ENCODE peak calls at places on chromosome 11, in six cellular contexts. One of them, this sample, is unnamed. For H3K4me1, the result is how much of the 10 kb centered on the place peaks cover.

GRCh38 chr11:113675565-113675964 is 30.5 kb downstream of the TMPRSS5 start:
- DNase-seq in ovary: no peak
- DNase-seq in effector memory CD4-positive, alpha-beta T cell: no peak
- DNase-seq in IMR-90: no peak
- DNase-seq in CD8-positive, alpha-beta T cell: no peak
- DNase-seq in BE2C: no peak
- DNase-seq in this sample: no peak

GRCh38 chr11:92739020-92739419 is 230.4 kb upstream of the MTNR1B start:
- DNase-seq in ovary: no peak
- DNase-seq in effector memory CD4-positive, alpha-beta T cell: no peak
- DNase-seq in IMR-90: peak
- DNase-seq in CD8-positive, alpha-beta T cell: no peak
- DNase-seq in BE2C: no peak
- DNase-seq in this sample: no peak

GRCh38 chr11:126484266-126484665 is 128.8 kb downstream of the ST3GAL4 start:
- DNase-seq in ovary: no peak
- DNase-seq in effector memory CD4-positive, alpha-beta T cell: no peak
- DNase-seq in IMR-90: peak
- DNase-seq in CD8-positive, alpha-beta T cell: no peak
- DNase-seq in BE2C: no peak
- DNase-seq in this sample: no peak

GRCh38 chr11:64092119-64092760 is 56.5 kb downstream of the FLRT1 start:
- DNase-seq in ovary: no peak
- DNase-seq in effector memory CD4-positive, alpha-beta T cell: no peak
- DNase-seq in IMR-90: no peak
- DNase-seq in CD8-positive, alpha-beta T cell: no peak
- DNase-seq in BE2C: no peak
- DNase-seq in this sample: no peak

GRCh38 chr11:86230196-86230813 is 14.2 kb upstream of the EED start:
- DNase-seq in ovary: no peak
- DNase-seq in effector memory CD4-positive, alpha-beta T cell: no peak
- DNase-seq in IMR-90: no peak
- DNase-seq in CD8-positive, alpha-beta T cell: no peak
- DNase-seq in BE2C: no peak
- DNase-seq in this sample: no peak

GRCh38 chr11:61331636-61332035 is 1.3 kb downstream of the DDB1 start:
- DNase-seq in ovary: no peak
- DNase-seq in effector memory CD4-positive, alpha-beta T cell: no peak
- DNase-seq in IMR-90: no peak
- DNase-seq in CD8-positive, alpha-beta T cell: no peak
- DNase-seq in BE2C: no peak
- DNase-seq in this sample: no peak

GRCh38 chr11:34148504-34149165 is 43.2 kb downstream of the NAT10 start:
- DNase-seq in ovary: no peak
- DNase-seq in effector memory CD4-positive, alpha-beta T cell: no peak
- DNase-seq in IMR-90: no peak
- DNase-seq in CD8-positive, alpha-beta T cell: no peak
- DNase-seq in BE2C: no peak
- DNase-seq in this sample: no peak

GRCh38 chr11:75225794-75226193 is 14.8 kb upstream of the TPBGL start:
- DNase-seq in ovary: no peak
- DNase-seq in effector memory CD4-positive, alpha-beta T cell: no peak
- DNase-seq in IMR-90: no peak
- DNase-seq in CD8-positive, alpha-beta T cell: no peak
- DNase-seq in BE2C: no peak
- DNase-seq in this sample: no peak

GRCh38 chr11:5245155-5245554 is 4.5 kb downstream of the HBG1 start:
- DNase-seq in ovary: no peak
- DNase-seq in effector memory CD4-positive, alpha-beta T cell: no peak
- DNase-seq in IMR-90: no peak
- DNase-seq in CD8-positive, alpha-beta T cell: no peak
- DNase-seq in BE2C: no peak
- DNase-seq in this sample: no peak

GRCh38 chr11:129184581-129184980 is 7.5 kb downstream of the ARHGAP32 start:
- DNase-seq in ovary: no peak
- DNase-seq in effector memory CD4-positive, alpha-beta T cell: no peak
- DNase-seq in IMR-90: no peak
- DNase-seq in CD8-positive, alpha-beta T cell: no peak
- DNase-seq in BE2C: no peak
- DNase-seq in this sample: no peak

GRCh38 chr11:79536155-79536917 is 95.5 kb upstream of the TENM4 start:
- DNase-seq in ovary: no peak
- DNase-seq in effector memory CD4-positive, alpha-beta T cell: no peak
- DNase-seq in IMR-90: no peak
- DNase-seq in CD8-positive, alpha-beta T cell: no peak
- DNase-seq in BE2C: no peak
- DNase-seq in this sample: no peak

GRCh38 chr11:76599041-76600013 is 71.2 kb downstream of the LRRC32 start:
- DNase-seq in ovary: no peak
- DNase-seq in effector memory CD4-positive, alpha-beta T cell: no peak
- DNase-seq in IMR-90: peak
- DNase-seq in CD8-positive, alpha-beta T cell: no peak
- DNase-seq in BE2C: no peak
- DNase-seq in this sample: peak

GRCh38 chr11:70735976-70736375 is 337.6 kb downstream of the CTTN start:
- DNase-seq in ovary: no peak
- DNase-seq in effector memory CD4-positive, alpha-beta T cell: no peak
- DNase-seq in IMR-90: no peak
- DNase-seq in CD8-positive, alpha-beta T cell: no peak
- DNase-seq in BE2C: no peak
- DNase-seq in this sample: no peak

GRCh38 chr11:8329336-8329735 is 65.7 kb upstream of the LMO1 start:
- DNase-seq in ovary: no peak
- DNase-seq in effector memory CD4-positive, alpha-beta T cell: no peak
- DNase-seq in IMR-90: no peak
- DNase-seq in CD8-positive, alpha-beta T cell: no peak
- DNase-seq in BE2C: no peak
- DNase-seq in this sample: no peak

GRCh38 chr11:109123811-109124787 is 297.9 kb upstream of the C11orf87 start:
- DNase-seq in ovary: no peak
- DNase-seq in effector memory CD4-positive, alpha-beta T cell: no peak
- DNase-seq in IMR-90: peak
- DNase-seq in CD8-positive, alpha-beta T cell: no peak
- DNase-seq in BE2C: no peak
- DNase-seq in this sample: no peak

GRCh38 chr11:118046051-118046963 is 30.6 kb upstream of the TMPRSS4 start:
- DNase-seq in ovary: no peak
- DNase-seq in effector memory CD4-positive, alpha-beta T cell: peak
- DNase-seq in IMR-90: no peak
- DNase-seq in CD8-positive, alpha-beta T cell: peak
- DNase-seq in BE2C: no peak
- DNase-seq in this sample: peak

GRCh38 chr11:14190992-14191773 is 167.8 kb downstream of the RRAS2 start:
- DNase-seq in ovary: no peak
- DNase-seq in effector memory CD4-positive, alpha-beta T cell: no peak
- DNase-seq in IMR-90: no peak
- DNase-seq in CD8-positive, alpha-beta T cell: no peak
- DNase-seq in BE2C: no peak
- DNase-seq in this sample: no peak

GRCh38 chr11:74442601-74443000 is 24.7 kb downstream of the KCNE3 start:
- DNase-seq in ovary: no peak
- DNase-seq in effector memory CD4-positive, alpha-beta T cell: no peak
- DNase-seq in IMR-90: peak
- DNase-seq in CD8-positive, alpha-beta T cell: no peak
- DNase-seq in BE2C: no peak
- DNase-seq in this sample: no peak

GRCh38 chr11:6333112-6333511 is 12.8 kb upstream of the CAVIN3 start:
- DNase-seq in ovary: no peak
- DNase-seq in effector memory CD4-positive, alpha-beta T cell: no peak
- DNase-seq in IMR-90: peak
- DNase-seq in CD8-positive, alpha-beta T cell: no peak
- DNase-seq in BE2C: no peak
- DNase-seq in this sample: peak

GRCh38 chr11:19079643-19080440 is 19.3 kb upstream of the MRGPRX2 start:
- DNase-seq in ovary: no peak
- DNase-seq in effector memory CD4-positive, alpha-beta T cell: no peak
- DNase-seq in IMR-90: peak
- DNase-seq in CD8-positive, alpha-beta T cell: no peak
- DNase-seq in BE2C: no peak
- DNase-seq in this sample: peak

GRCh38 chr11:43376065-43376464 is 17.3 kb downstream of the TTC17 start:
- DNase-seq in ovary: no peak
- DNase-seq in effector memory CD4-positive, alpha-beta T cell: no peak
- DNase-seq in IMR-90: no peak
- DNase-seq in CD8-positive, alpha-beta T cell: no peak
- DNase-seq in BE2C: no peak
- DNase-seq in this sample: no peak

GRCh38 chr11:70674605-70675004 is 276.3 kb downstream of the CTTN start:
- DNase-seq in ovary: no peak
- DNase-seq in effector memory CD4-positive, alpha-beta T cell: no peak
- DNase-seq in IMR-90: no peak
- DNase-seq in CD8-positive, alpha-beta T cell: no peak
- DNase-seq in BE2C: no peak
- DNase-seq in this sample: no peak

GRCh38 chr11:12591706-12592105 is 82.5 kb upstream of the TEAD1 start:
- DNase-seq in ovary: no peak
- DNase-seq in effector memory CD4-positive, alpha-beta T cell: no peak
- DNase-seq in IMR-90: no peak
- DNase-seq in CD8-positive, alpha-beta T cell: no peak
- DNase-seq in BE2C: peak
- DNase-seq in this sample: no peak

GRCh38 chr11:13249992-13250391 is 27.6 kb upstream of the BMAL1 start:
- DNase-seq in ovary: no peak
- DNase-seq in effector memory CD4-positive, alpha-beta T cell: no peak
- DNase-seq in IMR-90: no peak
- DNase-seq in CD8-positive, alpha-beta T cell: no peak
- DNase-seq in BE2C: no peak
- DNase-seq in this sample: no peak

GRCh38 chr11:113531575-113532451 is 56.6 kb upstream of the DRD2 start:
- DNase-seq in ovary: no peak
- DNase-seq in effector memory CD4-positive, alpha-beta T cell: no peak
- DNase-seq in IMR-90: no peak
- DNase-seq in CD8-positive, alpha-beta T cell: no peak
- DNase-seq in BE2C: no peak
- DNase-seq in this sample: peak

GRCh38 chr11:9726313-9727022 is 62.6 kb downstream of the SWAP70 start:
- DNase-seq in ovary: no peak
- DNase-seq in effector memory CD4-positive, alpha-beta T cell: no peak
- DNase-seq in IMR-90: peak
- DNase-seq in CD8-positive, alpha-beta T cell: no peak
- DNase-seq in BE2C: no peak
- DNase-seq in this sample: no peak

GRCh38 chr11:24511518-24511917 is 14.7 kb downstream of the LUZP2 start:
- DNase-seq in ovary: no peak
- DNase-seq in effector memory CD4-positive, alpha-beta T cell: no peak
- DNase-seq in IMR-90: no peak
- DNase-seq in CD8-positive, alpha-beta T cell: no peak
- DNase-seq in BE2C: no peak
- DNase-seq in this sample: no peak

GRCh38 chr11:1817000-1817399 is 17.8 kb upstream of the SYT8 start:
- DNase-seq in ovary: no peak
- DNase-seq in effector memory CD4-positive, alpha-beta T cell: no peak
- DNase-seq in IMR-90: no peak
- DNase-seq in CD8-positive, alpha-beta T cell: no peak
- DNase-seq in BE2C: no peak
- DNase-seq in this sample: no peak

GRCh38 chr11:1815751-1816150 is 19.0 kb upstream of the SYT8 start:
- DNase-seq in ovary: no peak
- DNase-seq in effector memory CD4-positive, alpha-beta T cell: no peak
- DNase-seq in IMR-90: no peak
- DNase-seq in CD8-positive, alpha-beta T cell: no peak
- DNase-seq in BE2C: no peak
- DNase-seq in this sample: no peak

GRCh38 chr11:1815311-1815710 is 19.5 kb upstream of the SYT8 start:
- DNase-seq in ovary: no peak
- DNase-seq in effector memory CD4-positive, alpha-beta T cell: no peak
- DNase-seq in IMR-90: no peak
- DNase-seq in CD8-positive, alpha-beta T cell: no peak
- DNase-seq in BE2C: no peak
- DNase-seq in this sample: no peak

GRCh38 chr11:1819115-1819514 is 15.7 kb upstream of the SYT8 start:
- DNase-seq in ovary: no peak
- DNase-seq in effector memory CD4-positive, alpha-beta T cell: no peak
- DNase-seq in IMR-90: no peak
- DNase-seq in CD8-positive, alpha-beta T cell: no peak
- DNase-seq in BE2C: no peak
- DNase-seq in this sample: no peak

GRCh38 chr11:1817511-1817910 is 17.3 kb upstream of the SYT8 start:
- DNase-seq in ovary: no peak
- DNase-seq in effector memory CD4-positive, alpha-beta T cell: no peak
- DNase-seq in IMR-90: no peak
- DNase-seq in CD8-positive, alpha-beta T cell: no peak
- DNase-seq in BE2C: no peak
- DNase-seq in this sample: no peak
- H3K4me1 ChIP-seq in ovary: under half
- H3K4me1 ChIP-seq in effector memory CD4-positive, alpha-beta T cell: under half
- H3K4me1 ChIP-seq in IMR-90: under half
- H3K4me1 ChIP-seq in CD8-positive, alpha-beta T cell: under half
- H3K4me1 ChIP-seq in BE2C: under half
- H3K4me1 ChIP-seq in this sample: under half

GRCh38 chr11:62603072-62603408 is 1.4 kb upstream of the MTA2 start:
- DNase-seq in ovary: peak
- DNase-seq in effector memory CD4-positive, alpha-beta T cell: no peak
- DNase-seq in IMR-90: no peak
- DNase-seq in CD8-positive, alpha-beta T cell: no peak
- DNase-seq in BE2C: no peak
- DNase-seq in this sample: no peak
- H3K4me1 ChIP-seq in ovary: under half
- H3K4me1 ChIP-seq in effector memory CD4-positive, alpha-beta T cell: under half
- H3K4me1 ChIP-seq in IMR-90: under half
- H3K4me1 ChIP-seq in CD8-positive, alpha-beta T cell: under half
- H3K4me1 ChIP-seq in BE2C: under half
- H3K4me1 ChIP-seq in this sample: under half

GRCh38 chr11:66324626-66325025 is 7.8 kb upstream of the CD248 start:
- DNase-seq in ovary: no peak
- DNase-seq in effector memory CD4-positive, alpha-beta T cell: no peak
- DNase-seq in IMR-90: no peak
- DNase-seq in CD8-positive, alpha-beta T cell: no peak
- DNase-seq in BE2C: no peak
- DNase-seq in this sample: no peak
- H3K4me1 ChIP-seq in ovary: under half
- H3K4me1 ChIP-seq in effector memory CD4-positive, alpha-beta T cell: under half
- H3K4me1 ChIP-seq in IMR-90: under half
- H3K4me1 ChIP-seq in CD8-positive, alpha-beta T cell: half or more
- H3K4me1 ChIP-seq in BE2C: under half
- H3K4me1 ChIP-seq in this sample: under half

GRCh38 chr11:73159981-73160777 is 18.1 kb upstream of the FCHSD2 start:
- DNase-seq in ovary: no peak
- DNase-seq in effector memory CD4-positive, alpha-beta T cell: no peak
- DNase-seq in IMR-90: no peak
- DNase-seq in CD8-positive, alpha-beta T cell: no peak
- DNase-seq in BE2C: no peak
- DNase-seq in this sample: peak
- H3K4me1 ChIP-seq in ovary: under half
- H3K4me1 ChIP-seq in effector memory CD4-positive, alpha-beta T cell: under half
- H3K4me1 ChIP-seq in IMR-90: under half
- H3K4me1 ChIP-seq in CD8-positive, alpha-beta T cell: under half
- H3K4me1 ChIP-seq in BE2C: under half
- H3K4me1 ChIP-seq in this sample: under half